ENCODE peak calls at places on chromosomes 1 and 21, in five cellular contexts. E is heart right ventricle; X is CD8-positive, alpha-beta T cell; D is right lobe of liver; M is left lung. Y is an unnamed sample.

GRCh38 chr21:43918385-43918947 is 53.4 kb downstream of the AGPAT3 start:
- DNase-seq in E (no peak), X (no peak), D (peak; percentile 14), M (peak; percentile 9), Y (no peak)

GRCh38 chr1:227891955-227892871 is 55.5 kb downstream of the WNT9A start:
- DNase-seq in E (peak; percentile 13), X (peak; percentile 45), D (peak; percentile 12), M (peak; percentile 66), Y (peak; percentile 11)

GRCh38 chr1:176854725-176855433 is 309.6 kb downstream of the ASTN1 start:
- DNase-seq in E (no peak), X (no peak), D (no peak), M (no peak), Y (no peak)

GRCh38 chr1:228511014-228511413 is 23.8 kb downstream of the RNF187 start:
- DNase-seq in E (no peak), X (no peak), D (no peak), M (no peak), Y (no peak)

GRCh38 chr1:215794151-215794550 is 227.0 kb downstream of the KCTD3 start:
- DNase-seq in E (no peak), X (no peak), D (no peak), M (no peak), Y (no peak)

GRCh38 chr1:32372149-32372756 is 9.9 kb downstream of the TSSK3 start:
- DNase-seq in E (no peak), X (peak; percentile 72), D (no peak), M (no peak), Y (no peak)

GRCh38 chr21:25107708-25108107 is 499.6 kb downstream of the MRPL39 start:
- DNase-seq in E (no peak), X (no peak), D (no peak), M (no peak), Y (no peak)

GRCh38 chr1:27624467-27625233 is 10.3 kb downstream of the FGR start:
- DNase-seq in E (no peak), X (no peak), D (no peak), M (peak; percentile 84), Y (no peak)

GRCh38 chr1:11320153-11320936 is 47.3 kb downstream of the UBIAD1 start:
- DNase-seq in E (no peak), X (peak; percentile 62), D (no peak), M (no peak), Y (peak; percentile 23)

GRCh38 chr1:110267260-110267659 is 57.1 kb downstream of the KCNC4 start:
- DNase-seq in E (no peak), X (no peak), D (no peak), M (no peak), Y (no peak)

GRCh38 chr1:86913399-86913895 is 479 bp downstream of the SELENOF start:
- DNase-seq in E (no peak), X (no peak), D (peak; percentile 34), M (no peak), Y (no peak)

GRCh38 chr1:162094271-162094670 is 24.8 kb downstream of the NOS1AP start:
- DNase-seq in E (no peak), X (no peak), D (no peak), M (no peak), Y (no peak)

GRCh38 chr1:19344372-19344810 is 32.3 kb downstream of the SLC66A1 start:
- DNase-seq in E (peak; percentile 54), X (peak; percentile 64), D (peak; percentile 70), M (no peak), Y (peak; percentile 57)

GRCh38 chr1:161021168-161021958 is 411 bp upstream of the F11R start:
- DNase-seq in E (peak; percentile 71), X (peak; percentile 89), D (peak; percentile 96), M (peak; percentile 94), Y (peak; percentile 91)

GRCh38 chr1:223665592-223666312 is at the start of gene CAPN8:
- DNase-seq in E (no peak), X (no peak), D (no peak), M (no peak), Y (no peak)

GRCh38 chr1:89166705-89167104 is 9.1 kb downstream of the GBP7 start:
- DNase-seq in E (no peak), X (no peak), D (no peak), M (no peak), Y (no peak)

GRCh38 chr1:64769482-64769881 is 24.6 kb downstream of the RAVER2 start:
- DNase-seq in E (no peak), X (no peak), D (no peak), M (no peak), Y (no peak)

GRCh38 chr1:234139966-234140365 is 233.3 kb upstream of the COA6 start:
- DNase-seq in E (no peak), X (no peak), D (no peak), M (no peak), Y (no peak)

GRCh38 chr1:23167353-23168078 is 1.1 kb downstream of the LUZP1 start:
- DNase-seq in E (peak; percentile 37), X (no peak), D (peak; percentile 43), M (peak; percentile 85), Y (peak; percentile 56)

GRCh38 chr1:193589597-193590040 is 403.2 kb upstream of the B3GALT2 start:
- DNase-seq in E (peak; percentile 16), X (no peak), D (no peak), M (no peak), Y (peak; percentile 25)

GRCh38 chr1:53332833-53333232 is 5.0 kb upstream of the LRP8 start:
- DNase-seq in E (no peak), X (peak; percentile 17), D (no peak), M (no peak), Y (peak; percentile 2)

GRCh38 chr1:38539931-38540330 is 319.6 kb downstream of the RRAGC start:
- DNase-seq in E (no peak), X (no peak), D (no peak), M (no peak), Y (no peak)

GRCh38 chr21:36395353-36396111 is 10.3 kb downstream of the CHAF1B start:
- DNase-seq in E (no peak), X (no peak), D (no peak), M (no peak), Y (no peak)

GRCh38 chr1:56147020-56147419 is 432.3 kb downstream of the PLPP3 start:
- DNase-seq in E (no peak), X (no peak), D (no peak), M (no peak), Y (no peak)

GRCh38 chr21:31647650-31648049 is 11.8 kb upstream of the SOD1 start:
- DNase-seq in E (no peak), X (no peak), D (no peak), M (no peak), Y (no peak)

GRCh38 chr1:1120866-1121563 is 5.1 kb upstream of the C1orf159 start:
- DNase-seq in E (no peak), X (no peak), D (no peak), M (peak; percentile 58), Y (no peak)

GRCh38 chr1:112762541-112763141 is 47.5 kb upstream of the PPM1J start:
- DNase-seq in E (no peak), X (no peak), D (no peak), M (no peak), Y (no peak)

GRCh38 chr1:156670791-156671190 is 6.4 kb downstream of the NES start:
- DNase-seq in E (no peak), X (no peak), D (no peak), M (peak; percentile 36), Y (no peak)
- H3K4me1 ChIP-seq in E (peaks cover 85% of the 10 kb centered on the region), X (no peaks in the 10 kb centered on the region), D (no peaks in the 10 kb centered on the region), M (peaks cover 9% of the 10 kb centered on the region), Y (peaks cover 10% of the 10 kb centered on the region)

DNA sequence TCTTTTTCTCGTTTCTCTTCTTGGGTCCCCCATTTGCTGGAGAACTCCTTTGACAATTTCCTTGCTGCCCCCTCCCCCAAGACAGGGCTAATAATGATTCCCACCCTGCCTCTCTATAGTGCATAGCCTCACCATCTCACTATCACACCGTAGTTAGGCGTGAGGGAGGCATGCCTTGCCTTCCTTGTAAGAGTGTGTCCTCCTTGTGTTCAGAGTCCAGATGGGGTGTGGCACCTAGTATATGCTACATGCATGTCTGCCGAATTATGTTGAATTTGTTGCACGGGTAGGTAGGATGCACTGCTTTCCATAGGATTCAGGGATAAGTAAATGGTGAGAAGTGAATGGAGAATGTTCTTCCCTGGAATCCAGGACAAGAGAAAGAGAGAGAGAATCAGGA is 219.4 kb downstream of the TNR start:
- DNase-seq in E (no peak), X (no peak), D (no peak), M (no peak), Y (no peak)
- H3K4me3 ChIP-seq in E (no peak overlapping the region), X (no peak overlapping the region), D (no peak overlapping the region), M (no peak overlapping the region), Y (no peak overlapping the region)

GRCh38 chr1:36401602-36402517 is 4.2 kb upstream of the LSM10 start:
- DNase-seq in E (no peak), X (no peak), D (no peak), M (no peak), Y (no peak)

GRCh38 chr1:36400825-36401601 is 3.3 kb upstream of the LSM10 start:
- DNase-seq in E (peak; percentile 65), X (no peak), D (peak; percentile 81), M (peak; percentile 92), Y (peak; percentile 46)

GRCh38 chr1:36397378-36398230 is at the start of gene LSM10:
- DNase-seq in E (peak; percentile 95), X (peak; percentile 91), D (peak; percentile 94), M (peak; percentile 97), Y (peak; percentile 98)

GRCh38 chr1:36398370-36398977 is 766 bp upstream of the LSM10 start:
- DNase-seq in E (no peak), X (no peak), D (no peak), M (no peak), Y (no peak)

DNA sequence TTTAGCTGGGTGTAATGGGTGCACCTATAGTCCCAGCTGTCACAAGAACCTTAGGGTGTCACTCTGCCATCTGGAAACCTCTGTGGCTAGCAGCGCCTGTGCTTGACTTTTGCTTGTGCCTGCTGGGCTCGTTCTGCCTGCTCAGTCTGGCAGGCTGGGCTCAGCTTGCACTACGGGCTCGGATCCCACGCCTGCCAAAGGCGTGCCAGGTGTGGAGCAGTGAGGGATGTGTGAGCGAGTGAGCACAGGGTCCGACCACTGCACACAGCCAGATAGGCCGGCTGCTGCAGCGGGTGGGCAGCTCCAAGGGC is 2.8 kb upstream of the LSM10 start:
- DNase-seq in E (no peak), X (no peak), D (no peak), M (peak; percentile 78), Y (no peak)
- H3K27ac ChIP-seq in E (peak overlapping the region; percentile 85), X (no peak overlapping the region), D (no peak overlapping the region), M (no peak overlapping the region), Y (no peak overlapping the region)

GRCh38 chr1:111605553-111605952 is 14.0 kb upstream of the RAP1A start:
- DNase-seq in E (no peak), X (no peak), D (no peak), M (no peak), Y (no peak)

GRCh38 chr1:111602302-111602701 is 17.3 kb upstream of the RAP1A start:
- DNase-seq in E (no peak), X (no peak), D (no peak), M (no peak), Y (no peak)

GRCh38 chr1:111602974-111603373 is 16.6 kb upstream of the RAP1A start:
- DNase-seq in E (no peak), X (no peak), D (no peak), M (no peak), Y (no peak)

GRCh38 chr1:111604931-111605330 is 14.7 kb upstream of the RAP1A start:
- DNase-seq in E (no peak), X (no peak), D (no peak), M (no peak), Y (no peak)

DNA sequence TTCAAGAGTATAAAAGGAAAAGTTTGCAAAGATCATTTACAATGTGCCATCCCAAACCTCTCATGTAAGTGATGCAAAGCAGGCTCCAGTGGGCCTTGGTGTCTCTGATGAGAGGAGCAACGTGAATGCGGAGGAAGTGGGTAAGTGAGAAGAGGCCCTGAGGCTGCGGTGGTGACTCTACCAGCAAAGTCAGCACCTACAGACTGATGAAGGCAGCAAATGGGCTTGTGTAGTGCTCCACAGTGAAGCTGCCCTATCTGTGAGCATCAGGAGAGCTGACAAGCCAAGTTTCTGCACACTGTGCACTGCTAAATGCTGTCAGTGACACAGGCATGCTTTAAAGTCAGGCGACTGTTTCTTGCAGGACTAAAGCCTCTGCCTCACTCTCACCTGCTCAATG is 15.6 kb upstream of the RAP1A start:
- DNase-seq in E (no peak), X (peak; percentile 86), D (no peak), M (no peak), Y (no peak)
- H3K4me1 ChIP-seq in E (peaks cover 9% of the 10 kb centered on the region), X (peaks cover 51% of the 10 kb centered on the region), D (no peaks in the 10 kb centered on the region), M (no peaks in the 10 kb centered on the region), Y (no peaks in the 10 kb centered on the region)